ENCODE peak calls at places on chromosomes 4 and X, in five cellular contexts. L, H, Z, E and G are unnamed samples. For H3K9me3, the result is how much of the 10 kb centered on the place peaks cover.

GRCh38 chrX:39730671-39731389 is 366.9 kb downstream of the BCOR start:
- DNase-seq in L (peak), H (peak), Z (peak), E (peak), G (peak)

GRCh38 chrX:122094611-122095010 is 1047.2 kb downstream of the GLUD2 start:
- DNase-seq in L (no peak), H (no peak), Z (no peak), E (peak), G (no peak)

GRCh38 chrX:103376979-103377324 is 614 bp downstream of the BEX3 start:
- DNase-seq in L (no peak), H (no peak), Z (no peak), E (peak), G (no peak)

GRCh38 chrX:39442332-39442731 is 641.1 kb downstream of the MID1IP1 start:
- DNase-seq in L (no peak), H (no peak), Z (no peak), E (no peak), G (no peak)

GRCh38 chr4:114077610-114078009 is 98.2 kb upstream of the ARSJ start:
- DNase-seq in L (no peak), H (no peak), Z (no peak), E (peak), G (no peak)

GRCh38 chrX:3184176-3184930 is 143.1 kb downstream of the ARSF start:
- DNase-seq in L (no peak), H (no peak), Z (no peak), E (peak), G (no peak)

GRCh38 chr4:82975792-82976191 is 34.8 kb downstream of the LIN54 start:
- DNase-seq in L (no peak), H (no peak), Z (no peak), E (peak), G (no peak)

GRCh38 chr4:3708103-3708510 is 58.1 kb upstream of the ADRA2C start:
- DNase-seq in L (no peak), H (no peak), Z (peak), E (peak), G (no peak)

GRCh38 chr4:108135549-108136209 is 33.1 kb downstream of the LEF1 start:
- DNase-seq in L (no peak), H (no peak), Z (no peak), E (no peak), G (no peak)

GRCh38 chr4:26787461-26788340 is 72.9 kb upstream of the STIM2 start:
- DNase-seq in L (peak), H (no peak), Z (no peak), E (peak), G (peak)

GRCh38 chr4:169934794-169935400 is 91.3 kb downstream of the MFAP3L start:
- DNase-seq in L (no peak), H (no peak), Z (no peak), E (no peak), G (no peak)

GRCh38 chrX:77977518-77977917 is 8.1 kb upstream of the PGAM4 start:
- DNase-seq in L (no peak), H (no peak), Z (no peak), E (no peak), G (no peak)

GRCh38 chr4:183798921-183799307 is 106.2 kb upstream of the STOX2 start:
- DNase-seq in L (no peak), H (no peak), Z (no peak), E (no peak), G (no peak)
- H3K27ac ChIP-seq in L (no peak), H (peak), Z (peak), E (no peak), G (no peak)

DNA sequence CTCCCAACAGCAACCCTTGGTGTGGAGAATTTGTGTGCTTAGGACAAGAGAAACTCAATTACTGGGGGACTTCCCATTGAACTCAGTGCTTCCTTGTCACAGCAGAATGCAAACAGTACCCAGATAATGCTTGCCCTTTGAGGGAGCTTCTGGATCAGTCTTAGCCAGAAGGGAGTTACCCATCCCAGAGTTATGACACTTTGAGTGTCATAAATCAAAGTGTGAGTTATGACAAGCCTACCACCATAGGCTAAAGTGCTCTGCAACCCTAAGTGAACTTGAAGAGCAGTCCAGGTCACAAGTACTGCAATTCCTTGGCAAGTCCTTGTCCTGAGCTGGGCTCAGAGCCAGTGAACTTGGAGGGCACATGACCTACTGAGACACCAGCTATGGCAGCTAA is 1513.9 kb upstream of the PCDH10 start:
- DNase-seq in L (no peak), H (no peak), Z (no peak), E (no peak), G (no peak)
- H3K9me3 ChIP-seq in L (under half), H (under half), Z (under half), E (under half), G (under half)

DNA sequence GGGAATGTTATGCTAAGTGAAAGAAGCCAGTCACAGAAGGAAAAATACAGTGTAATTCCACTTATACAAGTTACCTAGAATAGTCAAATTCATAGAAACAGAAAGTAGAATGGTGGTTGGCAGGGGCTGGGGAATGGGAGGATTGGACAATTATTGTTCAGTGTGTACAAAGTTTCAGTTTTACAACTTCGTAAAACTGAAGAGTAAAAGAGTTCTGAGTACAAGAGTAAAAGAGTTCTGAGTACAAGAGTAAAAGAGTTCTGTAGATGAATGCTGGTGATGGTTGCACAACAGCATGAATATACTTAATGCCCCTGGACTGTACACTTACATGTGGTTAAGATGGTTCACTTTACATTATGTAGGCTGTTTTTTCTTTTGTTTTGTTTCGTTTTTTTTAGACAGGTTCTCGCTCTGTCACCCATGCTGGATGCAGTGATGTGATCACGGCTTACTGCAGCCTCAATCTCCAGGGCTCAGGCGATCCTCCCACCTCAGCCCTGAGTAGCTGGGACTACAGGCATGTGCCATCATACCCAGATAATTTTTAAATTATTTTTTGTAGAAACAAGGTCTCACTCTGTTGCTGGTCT is 230.9 kb downstream of the SOWAHB start:
- DNase-seq in L (no peak), H (no peak), Z (no peak), E (peak), G (no peak)
- H3K27ac ChIP-seq in L (no peak), H (no peak), Z (no peak), E (no peak), G (no peak)

DNA sequence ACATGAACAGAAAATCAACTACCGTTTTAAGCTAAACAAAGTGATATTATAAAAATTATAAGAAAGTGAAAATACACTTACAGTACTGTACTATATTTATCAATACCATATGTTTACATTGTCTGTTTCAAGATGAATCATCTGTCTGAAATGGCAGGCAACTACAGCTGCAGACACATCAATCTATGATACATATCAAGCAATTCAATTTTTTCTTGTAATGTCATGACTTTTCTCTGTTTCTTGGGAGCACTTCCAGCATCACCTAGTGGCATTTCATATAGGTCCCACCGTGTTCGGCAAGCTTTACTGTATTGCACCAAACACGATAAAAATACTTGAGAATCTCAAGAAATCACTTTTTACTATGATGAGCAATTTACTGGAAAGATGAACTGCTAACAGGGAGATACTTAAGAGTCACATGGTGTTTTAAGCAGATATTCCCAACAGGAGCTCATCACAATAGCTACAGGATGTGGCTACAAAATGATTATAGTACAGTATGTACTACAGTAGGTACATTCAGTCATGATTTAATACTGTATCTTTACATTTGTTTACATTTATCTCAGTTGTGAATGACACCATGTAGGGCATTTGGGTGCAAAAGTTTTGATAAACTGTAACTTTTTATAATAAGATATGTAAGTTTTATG is 207.4 kb downstream of the ADAM29 start:
- DNase-seq in L (no peak), H (no peak), Z (no peak), E (no peak), G (no peak)
- H3K9me3 ChIP-seq in L (under half), H (under half), Z (under half), E (under half), G (under half)

GRCh38 chr4:184441461-184442392 is 32.6 kb downstream of the IRF2 start:
- DNase-seq in L (no peak), H (no peak), Z (no peak), E (peak), G (no peak)
- H3K27ac ChIP-seq in L (peak), H (peak), Z (peak), E (no peak), G (no peak)

DNA sequence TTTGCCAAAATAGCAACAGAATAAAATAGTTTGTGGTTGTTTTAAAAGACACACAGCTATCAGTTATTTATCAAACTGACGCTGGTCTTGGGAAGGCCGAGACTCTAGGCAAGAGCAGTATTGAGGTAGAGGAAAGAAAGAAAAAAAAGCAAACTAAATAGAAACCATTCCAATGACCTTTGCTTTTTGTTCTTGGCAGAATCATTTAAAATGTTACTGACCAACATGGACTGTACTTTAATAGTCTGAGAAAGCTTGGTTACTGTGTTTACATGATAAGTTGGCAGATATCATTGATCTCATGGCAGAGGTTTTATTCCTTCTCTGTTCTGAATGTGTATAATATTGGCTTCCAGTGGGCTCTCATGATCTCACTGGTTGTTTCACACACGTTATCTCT is 11.9 kb downstream of the CWH43 start:
- DNase-seq in L (no peak), H (no peak), Z (no peak), E (no peak), G (no peak)
- H3K9me3 ChIP-seq in L (under half), H (under half), Z (under half), E (under half), G (under half)

DNA sequence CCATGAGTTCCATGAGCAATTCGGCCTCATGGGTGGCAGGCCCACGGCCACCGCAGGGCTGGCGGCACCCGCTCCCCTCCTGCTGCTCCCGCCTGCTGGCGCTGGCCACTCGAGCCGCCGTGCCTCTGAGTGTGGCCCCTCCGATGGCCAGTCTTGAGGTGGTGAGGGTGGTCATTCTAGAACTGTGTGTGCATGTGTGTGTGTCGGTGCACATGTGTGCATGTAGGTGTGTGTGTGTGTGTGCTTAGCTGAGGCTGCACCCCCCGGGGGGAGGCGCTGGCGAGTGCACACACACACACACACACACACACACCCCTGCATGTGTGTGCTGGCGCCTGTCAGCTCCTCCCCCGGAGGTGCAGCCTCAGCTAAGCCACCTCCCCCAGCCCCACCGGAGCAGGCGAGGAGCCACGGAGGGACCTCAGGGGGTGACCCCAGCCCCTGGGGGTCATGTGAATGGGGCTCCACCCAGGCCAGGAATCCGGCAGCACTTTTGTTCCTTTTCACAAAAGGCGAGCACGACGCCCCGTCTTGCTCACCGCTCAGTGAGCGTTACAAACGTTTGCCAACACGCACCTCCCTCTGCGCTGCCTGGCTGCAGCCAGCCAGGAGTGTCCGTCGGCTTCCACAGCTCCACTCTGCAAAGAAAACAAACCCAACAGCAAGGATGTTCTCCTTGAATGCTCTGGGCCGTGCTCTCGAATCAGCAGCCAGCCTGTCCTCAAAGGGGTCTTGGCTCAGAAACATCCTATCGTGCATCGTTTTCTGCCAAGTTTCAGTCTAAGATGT is 29.9 kb downstream of the FGFRL1 start:
- DNase-seq in L (no peak), H (no peak), Z (no peak), E (peak), G (no peak)
- H3K27ac ChIP-seq in L (no peak), H (no peak), Z (no peak), E (peak), G (peak)

DNA sequence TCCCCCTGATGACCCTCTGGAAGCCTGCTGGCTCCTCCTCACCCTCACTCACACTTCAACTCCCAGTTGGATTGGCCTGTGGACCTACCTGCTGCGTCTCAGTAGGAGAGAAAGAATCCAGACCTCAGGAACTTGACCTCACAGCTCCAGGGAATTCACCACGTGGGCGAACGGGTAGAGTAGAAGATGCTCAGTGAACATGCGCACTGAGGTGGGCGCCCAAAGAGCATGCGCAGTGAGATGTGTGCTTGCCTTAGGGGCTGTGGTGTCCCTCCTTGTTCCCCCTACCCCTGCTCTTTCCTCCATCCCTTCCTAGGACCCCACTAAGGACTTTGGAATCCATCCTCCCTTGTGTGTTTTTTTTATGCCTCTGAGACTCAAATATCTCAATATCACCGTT is 12.9 kb downstream of the FOXR2 start:
- DNase-seq in L (no peak), H (no peak), Z (no peak), E (no peak), G (no peak)
- H3K9me3 ChIP-seq in L (under half), H (under half), Z (under half), E (under half), G (under half)